ENCODE peak calls at places on chromosomes 12 and 14, in eight cellular contexts. S, H, F, U, C, R, V and O are unnamed samples.

GRCh38 chr12:119447618-119448017 is 113.1 kb downstream of the CCDC60 start:
- DNase-seq in H (no peak), C (no peak), V (no peak), R (no peak), S (no peak), U (no peak), F (no peak), O (no peak)

GRCh38 chr14:44895716-44896115 is 66.0 kb downstream of the KLHL28 start:
- DNase-seq in C (peak), U (peak), S (no peak), V (peak), H (no peak), R (no peak), F (no peak), O (peak)

GRCh38 chr14:95157987-95158712 is 821 bp upstream of the DICER1 start:
- DNase-seq in F (no peak), R (no peak), H (no peak), C (no peak), U (no peak), V (peak), S (no peak), O (no peak)

GRCh38 chr14:52783211-52783610 is 8.2 kb downstream of the GNPNAT1 start:
- DNase-seq in R (no peak), F (no peak), C (no peak), U (no peak), H (no peak), V (no peak), S (no peak), O (no peak)

GRCh38 chr12:321606-322326 is 59.1 kb upstream of the SLC6A13 start:
- DNase-seq in H (peak), F (no peak), C (peak), S (peak), U (no peak), V (no peak), R (no peak), O (no peak)

GRCh38 chr14:84404246-84404645 is 1125.7 kb upstream of the FLRT2 start:
- DNase-seq in V (no peak), U (no peak), R (no peak), F (no peak), S (no peak), C (no peak), H (peak), O (no peak)

GRCh38 chr12:81627336-81628189 is 131.6 kb downstream of the PPFIA2 start:
- DNase-seq in R (no peak), F (no peak), U (peak), V (peak), S (peak), H (peak), C (peak), O (peak)

GRCh38 chr14:69246331-69246730 is 13.6 kb upstream of the GALNT16 start:
- DNase-seq in F (no peak), U (no peak), V (no peak), S (no peak), C (no peak), H (peak), R (no peak), O (no peak)

GRCh38 chr12:79737875-79738718 is 47.3 kb upstream of the PAWR start:
- DNase-seq in R (peak), C (peak), S (peak), V (peak), H (peak), U (peak), F (peak), O (peak)

GRCh38 chr14:95679148-95679547 is 7.1 kb upstream of the TCL1B start:
- DNase-seq in S (no peak), R (no peak), F (no peak), H (no peak), U (no peak), V (no peak), C (no peak), O (no peak)

GRCh38 chr12:182381-182883 is 31.5 kb downstream of the SLC6A12 start:
- DNase-seq in R (no peak), H (no peak), C (peak), S (peak), U (peak), F (no peak), V (peak), O (no peak)

GRCh38 chr12:21881950-21882349 is 59.3 kb downstream of the ABCC9 start:
- DNase-seq in C (peak), H (no peak), S (peak), F (no peak), R (no peak), U (no peak), V (no peak), O (no peak)

GRCh38 chr12:117850048-117850447 is 118.7 kb downstream of the KSR2 start:
- DNase-seq in H (peak), S (peak), F (no peak), V (peak), U (peak), R (no peak), C (peak), O (no peak)

GRCh38 chr12:105622220-105622619 is 291.7 kb downstream of the C12orf75 start:
- DNase-seq in U (no peak), F (no peak), C (no peak), H (no peak), R (no peak), S (no peak), V (no peak), O (peak)